ENCODE peak calls at places on chromosomes 13 and 19, in eight cellular contexts. G is KG1; R is Right ventricle myocardium superior; B is stimulated activated CD4-positive, alpha-beta T cell treated with anti-CD3 and anti-CD28 coated beads, Interleukin-12 subunit alpha, Interleukin-12 subunit beta, amount 100 ng/mL, for 48 hours; W is GM23248; Z is GM13976; K is astrocyte; X is upper lobe of right lung. N is an unnamed sample.

GRCh38 chr19:16106121-16106520 is 5.6 kb upstream of the RAB8A start:
- DNase-seq in B (no peak), G (no peak), X (no peak), W (peak), Z (no peak), R (no peak), K (peak), N (peak)

GRCh38 chr19:35478794-35479193 is 11.5 kb downstream of the KRTDAP start:
- DNase-seq in G (no peak), Z (no peak), B (no peak), R (no peak), K (no peak), X (no peak), W (no peak), N (no peak)

GRCh38 chr19:6034512-6034911 is 56.6 kb upstream of the RANBP3 start:
- DNase-seq in Z (no peak), B (no peak), G (no peak), K (no peak), X (peak), W (no peak), R (no peak), N (no peak)

GRCh38 chr13:99955747-99956472 is 15.7 kb downstream of the ZIC5 start:
- DNase-seq in W (peak), Z (no peak), X (no peak), K (peak), B (no peak), G (no peak), R (no peak), N (no peak)

GRCh38 chr13:73625562-73626339 is 508.5 kb downstream of the KLF12 start:
- DNase-seq in X (no peak), B (no peak), G (no peak), W (no peak), R (no peak), Z (no peak), K (no peak), N (no peak)

GRCh38 chr13:106393776-106394175 is 141.7 kb downstream of the EFNB2 start:
- DNase-seq in Z (no peak), K (no peak), R (no peak), B (no peak), G (no peak), X (no peak), W (peak), N (peak)

GRCh38 chr13:112690242-112690943 is 555 bp downstream of the ATP11A start:
- DNase-seq in B (peak), Z (peak), X (peak), R (peak), K (peak), G (no peak), W (peak), N (peak)

GRCh38 chr19:58361900-58362271 is 665 bp downstream of the ZNF497 start:
- DNase-seq in B (peak), G (peak), Z (peak), R (peak), W (no peak), K (peak), X (peak), N (no peak)

GRCh38 chr13:44409595-44409994 is 36.0 kb downstream of the SERP2 start:
- DNase-seq in W (no peak), Z (no peak), X (no peak), K (no peak), G (no peak), R (no peak), B (no peak), N (no peak)

N was measured in epithelial cell of esophagus.